ENCODE peak calls at places on chromosomes 5 and 9, in eight cellular contexts. One of them, this sample, is unnamed.

GRCh38 chr9:77563205-77563604 is 84.9 kb downstream of the GNA14 start:
- DNase-seq in NB4: no peak
- DNase-seq in pancreas: no peak
- DNase-seq in IMR-90: no peak
- DNase-seq in AG04449: no peak
- DNase-seq in heart left ventricle: no peak
- DNase-seq in hepatocyte: no peak
- DNase-seq in left lung: no peak
- DNase-seq in this sample: no peak

GRCh38 chr9:35733109-35733541 is 659 bp downstream of the CREB3 start:
- DNase-seq in NB4: peak
- DNase-seq in pancreas: no peak
- DNase-seq in IMR-90: peak
- DNase-seq in AG04449: peak
- DNase-seq in heart left ventricle: no peak
- DNase-seq in hepatocyte: peak
- DNase-seq in left lung: no peak
- DNase-seq in this sample: no peak

GRCh38 chr9:13369426-13369825 is 89.9 kb upstream of the MPDZ start:
- DNase-seq in NB4: no peak
- DNase-seq in pancreas: no peak
- DNase-seq in IMR-90: no peak
- DNase-seq in AG04449: no peak
- DNase-seq in heart left ventricle: no peak
- DNase-seq in hepatocyte: no peak
- DNase-seq in left lung: no peak
- DNase-seq in this sample: no peak

GRCh38 chr9:37417252-37417803 is 5.2 kb upstream of the GRHPR start:
- DNase-seq in NB4: no peak
- DNase-seq in pancreas: peak
- DNase-seq in IMR-90: no peak
- DNase-seq in AG04449: no peak
- DNase-seq in heart left ventricle: no peak
- DNase-seq in hepatocyte: no peak
- DNase-seq in left lung: no peak
- DNase-seq in this sample: no peak

GRCh38 chr5:119961993-119962392 is 332.6 kb downstream of the FAM170A start:
- DNase-seq in NB4: no peak
- DNase-seq in pancreas: no peak
- DNase-seq in IMR-90: no peak
- DNase-seq in AG04449: no peak
- DNase-seq in heart left ventricle: no peak
- DNase-seq in hepatocyte: no peak
- DNase-seq in left lung: no peak
- DNase-seq in this sample: no peak

GRCh38 chr9:129009584-129010141 is 18.5 kb downstream of the SH3GLB2 start:
- DNase-seq in NB4: no peak
- DNase-seq in pancreas: peak
- DNase-seq in IMR-90: no peak
- DNase-seq in AG04449: no peak
- DNase-seq in heart left ventricle: no peak
- DNase-seq in hepatocyte: peak
- DNase-seq in left lung: peak
- DNase-seq in this sample: no peak

GRCh38 chr5:39058178-39058577 is 16.0 kb downstream of the RICTOR start:
- DNase-seq in NB4: no peak
- DNase-seq in pancreas: no peak
- DNase-seq in IMR-90: no peak
- DNase-seq in AG04449: no peak
- DNase-seq in heart left ventricle: no peak
- DNase-seq in hepatocyte: no peak
- DNase-seq in left lung: no peak
- DNase-seq in this sample: no peak

GRCh38 chr9:88751781-88752180 is 216.8 kb downstream of the NXNL2 start:
- DNase-seq in NB4: no peak
- DNase-seq in pancreas: no peak
- DNase-seq in IMR-90: no peak
- DNase-seq in AG04449: no peak
- DNase-seq in heart left ventricle: no peak
- DNase-seq in hepatocyte: no peak
- DNase-seq in left lung: no peak
- DNase-seq in this sample: no peak

GRCh38 chr5:146050061-146050460 is 55.3 kb downstream of the PLAC8L1 start:
- DNase-seq in NB4: no peak
- DNase-seq in pancreas: no peak
- DNase-seq in IMR-90: no peak
- DNase-seq in AG04449: no peak
- DNase-seq in heart left ventricle: no peak
- DNase-seq in hepatocyte: no peak
- DNase-seq in left lung: no peak
- DNase-seq in this sample: no peak

GRCh38 chr9:127121628-127122175 is 733 bp downstream of the ANGPTL2 start:
- DNase-seq in NB4: no peak
- DNase-seq in pancreas: no peak
- DNase-seq in IMR-90: peak
- DNase-seq in AG04449: no peak
- DNase-seq in heart left ventricle: no peak
- DNase-seq in hepatocyte: peak
- DNase-seq in left lung: no peak
- DNase-seq in this sample: peak

GRCh38 chr5:137649228-137649890 is 86.5 kb downstream of the KLHL3 start:
- DNase-seq in NB4: no peak
- DNase-seq in pancreas: no peak
- DNase-seq in IMR-90: peak
- DNase-seq in AG04449: peak
- DNase-seq in heart left ventricle: no peak
- DNase-seq in hepatocyte: peak
- DNase-seq in left lung: no peak
- DNase-seq in this sample: no peak

GRCh38 chr9:136543830-136544548 is 1.9 kb downstream of the NOTCH1 start:
- DNase-seq in NB4: no peak
- DNase-seq in pancreas: no peak
- DNase-seq in IMR-90: no peak
- DNase-seq in AG04449: no peak
- DNase-seq in heart left ventricle: no peak
- DNase-seq in hepatocyte: no peak
- DNase-seq in left lung: no peak
- DNase-seq in this sample: no peak

GRCh38 chr9:136644343-136644592 is 18.4 kb upstream of the EGFL7 start:
- DNase-seq in NB4: no peak
- DNase-seq in pancreas: no peak
- DNase-seq in IMR-90: peak
- DNase-seq in AG04449: no peak
- DNase-seq in heart left ventricle: peak
- DNase-seq in hepatocyte: peak
- DNase-seq in left lung: no peak
- DNase-seq in this sample: peak

GRCh38 chr5:270340-270739 is 1.1 kb upstream of the PDCD6 start:
- DNase-seq in NB4: peak
- DNase-seq in pancreas: peak
- DNase-seq in IMR-90: no peak
- DNase-seq in AG04449: no peak
- DNase-seq in heart left ventricle: no peak
- DNase-seq in hepatocyte: no peak
- DNase-seq in left lung: peak
- DNase-seq in this sample: no peak
- H3K4me3 ChIP-seq in NB4: no peak
- H3K4me3 ChIP-seq in pancreas: no peak
- H3K4me3 ChIP-seq in IMR-90: no peak
- H3K4me3 ChIP-seq in AG04449: no peak
- H3K4me3 ChIP-seq in heart left ventricle: peak
- H3K4me3 ChIP-seq in hepatocyte: no peak
- H3K4me3 ChIP-seq in left lung: no peak
- H3K4me3 ChIP-seq in this sample: no peak

GRCh38 chr9:131502781-131503625 is at the start of gene POMT1:
- DNase-seq in NB4: peak
- DNase-seq in pancreas: peak
- DNase-seq in IMR-90: peak
- DNase-seq in AG04449: no peak
- DNase-seq in heart left ventricle: peak
- DNase-seq in hepatocyte: peak
- DNase-seq in left lung: peak
- DNase-seq in this sample: peak
- H3K4me3 ChIP-seq in NB4: peak
- H3K4me3 ChIP-seq in pancreas: peak
- H3K4me3 ChIP-seq in IMR-90: peak
- H3K4me3 ChIP-seq in AG04449: peak
- H3K4me3 ChIP-seq in heart left ventricle: peak
- H3K4me3 ChIP-seq in hepatocyte: peak
- H3K4me3 ChIP-seq in left lung: peak
- H3K4me3 ChIP-seq in this sample: peak

GRCh38 chr5:142491260-142491659 is 166.4 kb upstream of the SPRY4 start:
- DNase-seq in NB4: no peak
- DNase-seq in pancreas: no peak
- DNase-seq in IMR-90: no peak
- DNase-seq in AG04449: no peak
- DNase-seq in heart left ventricle: no peak
- DNase-seq in hepatocyte: no peak
- DNase-seq in left lung: no peak
- DNase-seq in this sample: no peak
- H3K4me3 ChIP-seq in NB4: no peak
- H3K4me3 ChIP-seq in pancreas: no peak
- H3K4me3 ChIP-seq in IMR-90: no peak
- H3K4me3 ChIP-seq in AG04449: no peak
- H3K4me3 ChIP-seq in heart left ventricle: no peak
- H3K4me3 ChIP-seq in hepatocyte: no peak
- H3K4me3 ChIP-seq in left lung: no peak
- H3K4me3 ChIP-seq in this sample: no peak

GRCh38 chr9:73133042-73133651 is 18.5 kb upstream of the ANXA1 start:
- DNase-seq in NB4: no peak
- DNase-seq in pancreas: no peak
- DNase-seq in IMR-90: no peak
- DNase-seq in AG04449: no peak
- DNase-seq in heart left ventricle: no peak
- DNase-seq in hepatocyte: no peak
- DNase-seq in left lung: no peak
- DNase-seq in this sample: no peak
- H3K4me3 ChIP-seq in NB4: peak
- H3K4me3 ChIP-seq in pancreas: no peak
- H3K4me3 ChIP-seq in IMR-90: no peak
- H3K4me3 ChIP-seq in AG04449: no peak
- H3K4me3 ChIP-seq in heart left ventricle: peak
- H3K4me3 ChIP-seq in hepatocyte: no peak
- H3K4me3 ChIP-seq in left lung: no peak
- H3K4me3 ChIP-seq in this sample: peak

GRCh38 chr9:715310-715709 is 126.2 kb upstream of the DMRT1 start:
- DNase-seq in NB4: no peak
- DNase-seq in pancreas: no peak
- DNase-seq in IMR-90: no peak
- DNase-seq in AG04449: no peak
- DNase-seq in heart left ventricle: no peak
- DNase-seq in hepatocyte: no peak
- DNase-seq in left lung: no peak
- DNase-seq in this sample: no peak

GRCh38 chr9:713046-713445 is 128.5 kb upstream of the DMRT1 start:
- DNase-seq in NB4: no peak
- DNase-seq in pancreas: no peak
- DNase-seq in IMR-90: no peak
- DNase-seq in AG04449: no peak
- DNase-seq in heart left ventricle: no peak
- DNase-seq in hepatocyte: no peak
- DNase-seq in left lung: no peak
- DNase-seq in this sample: no peak

GRCh38 chr9:714675-715074 is 126.8 kb upstream of the DMRT1 start:
- DNase-seq in NB4: no peak
- DNase-seq in pancreas: no peak
- DNase-seq in IMR-90: no peak
- DNase-seq in AG04449: no peak
- DNase-seq in heart left ventricle: no peak
- DNase-seq in hepatocyte: no peak
- DNase-seq in left lung: no peak
- DNase-seq in this sample: no peak

GRCh38 chr9:717722-718121 is 123.8 kb upstream of the DMRT1 start:
- DNase-seq in NB4: no peak
- DNase-seq in pancreas: no peak
- DNase-seq in IMR-90: no peak
- DNase-seq in AG04449: no peak
- DNase-seq in heart left ventricle: no peak
- DNase-seq in hepatocyte: no peak
- DNase-seq in left lung: no peak
- DNase-seq in this sample: no peak

DNA sequence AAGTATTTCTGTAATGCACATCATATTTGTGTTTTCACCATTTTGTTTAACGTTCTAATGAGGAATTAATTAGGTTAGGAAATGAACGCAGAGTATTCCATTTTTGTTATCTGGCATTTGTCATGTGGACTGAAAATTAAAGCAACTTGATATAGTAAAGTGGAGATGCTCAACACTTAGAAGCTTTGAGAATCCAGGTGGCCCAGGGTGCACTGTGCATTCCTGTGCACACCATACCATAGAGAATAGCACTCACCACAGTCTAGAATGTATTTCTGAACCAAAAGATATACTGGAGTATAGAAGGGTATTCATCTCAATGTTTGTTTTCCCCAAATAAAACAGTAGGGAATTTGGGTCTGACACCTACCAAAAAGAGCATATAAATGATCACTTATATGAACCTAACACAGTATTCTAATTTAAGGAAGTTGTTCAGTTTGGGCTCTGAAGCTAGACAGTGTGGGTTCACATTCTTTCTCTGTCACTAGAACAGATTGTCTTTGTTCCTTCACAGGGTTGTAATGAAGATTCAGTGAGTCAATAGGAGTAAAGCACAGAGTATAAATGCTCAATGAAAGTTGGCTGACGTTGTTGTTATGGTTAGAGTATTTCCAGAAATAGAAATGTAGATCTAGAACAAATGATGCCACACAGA is 125.6 kb upstream of the DMRT1 start:
- DNase-seq in NB4: peak
- DNase-seq in pancreas: no peak
- DNase-seq in IMR-90: peak
- DNase-seq in AG04449: no peak
- DNase-seq in heart left ventricle: no peak
- DNase-seq in hepatocyte: no peak
- DNase-seq in left lung: no peak
- DNase-seq in this sample: no peak
- H3K4me3 ChIP-seq in NB4: peak
- H3K4me3 ChIP-seq in pancreas: no peak
- H3K4me3 ChIP-seq in IMR-90: no peak
- H3K4me3 ChIP-seq in AG04449: no peak
- H3K4me3 ChIP-seq in heart left ventricle: no peak
- H3K4me3 ChIP-seq in hepatocyte: no peak
- H3K4me3 ChIP-seq in left lung: no peak
- H3K4me3 ChIP-seq in this sample: peak

GRCh38 chr9:107172160-107172978 is 110.7 kb upstream of the RAD23B start:
- DNase-seq in NB4: peak
- DNase-seq in pancreas: peak
- DNase-seq in IMR-90: peak
- DNase-seq in AG04449: peak
- DNase-seq in heart left ventricle: peak
- DNase-seq in hepatocyte: peak
- DNase-seq in left lung: peak
- DNase-seq in this sample: no peak
- H3K4me3 ChIP-seq in NB4: no peak
- H3K4me3 ChIP-seq in pancreas: no peak
- H3K4me3 ChIP-seq in IMR-90: no peak
- H3K4me3 ChIP-seq in AG04449: no peak
- H3K4me3 ChIP-seq in heart left ventricle: no peak
- H3K4me3 ChIP-seq in hepatocyte: no peak
- H3K4me3 ChIP-seq in left lung: no peak
- H3K4me3 ChIP-seq in this sample: no peak

GRCh38 chr5:124744170-124744911 is 2.1 kb downstream of the ZNF608 start:
- DNase-seq in NB4: no peak
- DNase-seq in pancreas: peak
- DNase-seq in IMR-90: peak
- DNase-seq in AG04449: no peak
- DNase-seq in heart left ventricle: peak
- DNase-seq in hepatocyte: peak
- DNase-seq in left lung: peak
- DNase-seq in this sample: peak
- H3K4me3 ChIP-seq in NB4: no peak
- H3K4me3 ChIP-seq in pancreas: peak
- H3K4me3 ChIP-seq in IMR-90: peak
- H3K4me3 ChIP-seq in AG04449: peak
- H3K4me3 ChIP-seq in heart left ventricle: peak
- H3K4me3 ChIP-seq in hepatocyte: peak
- H3K4me3 ChIP-seq in left lung: peak
- H3K4me3 ChIP-seq in this sample: peak